ENCODE peak calls at places on chromosomes 4 and X, in five cellular contexts. M is iris pigment epithelial cell, C is OCI-LY7, V is GM13977, P is prostate gland. Y is an unnamed sample.

GRCh38 chrX:148647666-148648065 is 147.2 kb downstream of the AFF2 start:
- DNase-seq in M (no peak), C (peak), V (no peak), P (no peak), Y (no peak)

GRCh38 chr4:129085472-129085871 is 7.9 kb downstream of the SCLT1 start:
- DNase-seq in M (no peak), C (no peak), V (no peak), P (no peak), Y (no peak)

GRCh38 chr4:1495416-1496115 is 89.3 kb upstream of the NKX1-1 start:
- DNase-seq in M (no peak), C (no peak), V (no peak), P (no peak), Y (no peak)

GRCh38 chr4:184061582-184061981 is 156.1 kb downstream of the ENPP6 start:
- DNase-seq in M (no peak), C (no peak), V (no peak), P (no peak), Y (no peak)

GRCh38 chr4:105196523-105197145 is 50.0 kb downstream of the TET2 start:
- DNase-seq in M (peak), C (no peak), V (no peak), P (no peak), Y (no peak)

GRCh38 chr4:27887646-27888045 is 1027.0 kb downstream of the STIM2 start:
- DNase-seq in M (peak), C (no peak), V (no peak), P (no peak), Y (no peak)

GRCh38 chr4:1512738-1513660 is 106.8 kb upstream of the NKX1-1 start:
- DNase-seq in M (peak), C (no peak), V (no peak), P (peak), Y (no peak)

GRCh38 chrX:134692990-134693389 is 34.7 kb upstream of the PLAC1 start:
- DNase-seq in M (peak), C (no peak), V (no peak), P (no peak), Y (no peak)

GRCh38 chr4:137310593-137311490 is 221.5 kb downstream of the PCDH18 start:
- DNase-seq in M (peak), C (no peak), V (no peak), P (no peak), Y (no peak)

GRCh38 chrX:9311411-9312160 is 153.3 kb upstream of the TBL1X start:
- DNase-seq in M (no peak), C (no peak), V (no peak), P (no peak), Y (no peak)

GRCh38 chr4:118352843-118353373 is at the start of gene PRSS12:
- DNase-seq in M (peak), C (no peak), V (peak), P (peak), Y (no peak)

GRCh38 chrX:45749375-45749774 is 548.7 kb upstream of the DIPK2B start:
- DNase-seq in M (peak), C (no peak), V (no peak), P (no peak), Y (no peak)

GRCh38 chrX:3811331-3812311 is 98.2 kb upstream of the PRKX start:
- DNase-seq in M (peak), C (peak), V (peak), P (no peak), Y (peak)

GRCh38 chr4:173370130-173370476 is 651 bp upstream of the SAP30 start:
- DNase-seq in M (no peak), C (peak), V (peak), P (no peak), Y (no peak)

GRCh38 chr4:185914583-185915199 is 102.7 kb upstream of the SORBS2 start:
- DNase-seq in M (peak), C (no peak), V (no peak), P (no peak), Y (no peak)

GRCh38 chr4:21467551-21467950 is 481.0 kb downstream of the KCNIP4 start:
- DNase-seq in M (no peak), C (no peak), V (no peak), P (no peak), Y (no peak)

GRCh38 chr4:41287005-41287404 is 30.3 kb downstream of the UCHL1 start:
- DNase-seq in M (peak), C (no peak), V (no peak), P (no peak), Y (no peak)

GRCh38 chr4:80335554-80336358 is at the start of gene CFAP299:
- DNase-seq in M (peak), C (peak), V (peak), P (peak), Y (no peak)

GRCh38 chrX:133958997-133959688 is 26.3 kb downstream of the GPC3 start:
- DNase-seq in M (no peak), C (no peak), V (no peak), P (no peak), Y (no peak)

GRCh38 chr4:153295131-153295755 is 49.2 kb upstream of the MND1 start:
- DNase-seq in M (no peak), C (no peak), V (no peak), P (no peak), Y (no peak)

GRCh38 chrX:9853307-9853706 is 67.1 kb downstream of the SHROOM2 start:
- DNase-seq in M (no peak), C (no peak), V (no peak), P (no peak), Y (no peak)

GRCh38 chr4:148214529-148215166 is 227.6 kb downstream of the NR3C2 start:
- DNase-seq in M (peak), C (no peak), V (no peak), P (peak), Y (no peak)

GRCh38 chrX:134600714-134601113 is 57.6 kb downstream of the PLAC1 start:
- DNase-seq in M (peak), C (no peak), V (no peak), P (no peak), Y (no peak)

GRCh38 chr4:171876636-171877035 is 63.4 kb downstream of the GALNTL6 start:
- DNase-seq in M (no peak), C (no peak), V (no peak), P (no peak), Y (no peak)

GRCh38 chr4:7515390-7515902 is 80.7 kb upstream of the PSAPL1 start:
- DNase-seq in M (peak), C (no peak), V (no peak), P (no peak), Y (no peak)

GRCh38 chr4:122458625-122459024 is 2.1 kb upstream of the IL2 start:
- DNase-seq in M (no peak), C (no peak), V (peak), P (no peak), Y (no peak)

GRCh38 chrX:31847773-31848172 is 775.9 kb upstream of the FTHL17 start:
- DNase-seq in M (no peak), C (no peak), V (no peak), P (no peak), Y (no peak)

GRCh38 chr4:13875160-13875559 is 247.6 kb upstream of the BOD1L1 start:
- DNase-seq in M (no peak), C (no peak), V (no peak), P (no peak), Y (no peak)

GRCh38 chr4:186105721-186106335 is 1.3 kb downstream of the FAM149A start:
- DNase-seq in M (no peak), C (no peak), V (no peak), P (no peak), Y (peak)

GRCh38 chr4:13493793-13494192 is 9.7 kb upstream of the RAB28 start:
- DNase-seq in M (no peak), C (no peak), V (no peak), P (no peak), Y (no peak)

GRCh38 chr4:101127176-101127790 is 220.0 kb downstream of the PPP3CA start:
- DNase-seq in M (no peak), C (peak), V (no peak), P (no peak), Y (no peak)